ENCODE peak calls at places on chromosome 6, in ten cellular contexts. N is foreskin keratinocyte, I is ELR, Z is AG09309, Q is MV-4-11, G is nucleus accumbens, T is glomerular endothelial cell, W is RWPE1, D is psoas muscle, K is mucosa of gallbladder. F is an unnamed sample.

GRCh38 chr6:38482466-38482865 is 157.3 kb downstream of the BTBD9 start:
- DNase-seq in N (no peak), I (no peak), Z (no peak), Q (no peak), G (no peak), T (no peak), W (no peak), D (no peak), K (no peak), F (no peak)

GRCh38 chr6:135043854-135044253 is 10.8 kb downstream of the HBS1L start:
- DNase-seq in N (no peak), I (no peak), Z (no peak), Q (no peak), G (no peak), T (no peak), W (no peak), D (no peak), K (no peak), F (no peak)

GRCh38 chr6:107763959-107764358 is 60.2 kb downstream of the SCML4 start:
- DNase-seq in N (peak), I (peak), Z (no peak), Q (no peak), G (no peak), T (no peak), W (no peak), D (no peak), K (no peak), F (no peak)

GRCh38 chr6:125444234-125444949 is 142.6 kb upstream of the HDDC2 start:
- DNase-seq in N (no peak), I (no peak), Z (no peak), Q (no peak), G (no peak), T (no peak), W (no peak), D (peak), K (peak), F (no peak)

GRCh38 chr6:92810913-92811312 is 608.4 kb downstream of the EPHA7 start:
- DNase-seq in N (peak), I (peak), Z (no peak), Q (peak), G (no peak), T (peak), W (peak), D (no peak), K (peak), F (peak)

GRCh38 chr6:2410982-2411381 is 165.6 kb upstream of the GMDS start:
- DNase-seq in N (no peak), I (no peak), Z (no peak), Q (peak), G (no peak), T (no peak), W (no peak), D (no peak), K (no peak), F (no peak)

GRCh38 chr6:31270788-31271640 is 878 bp downstream of the HLA-C start:
- DNase-seq in N (peak), I (peak), Z (no peak), Q (no peak), G (no peak), T (no peak), W (peak), D (peak), K (peak), F (peak)

GRCh38 chr6:105174512-105174911 is 5.3 kb downstream of the POPDC3 start:
- DNase-seq in N (peak), I (peak), Z (peak), Q (no peak), G (no peak), T (no peak), W (peak), D (no peak), K (no peak), F (peak)

GRCh38 chr6:163723759-163724158 is 309.2 kb downstream of the QKI start:
- DNase-seq in N (no peak), I (no peak), Z (no peak), Q (no peak), G (no peak), T (no peak), W (no peak), D (no peak), K (no peak), F (no peak)

GRCh38 chr6:46370622-46371021 is 120.6 kb downstream of the RCAN2 start:
- DNase-seq in N (no peak), I (peak), Z (no peak), Q (no peak), G (no peak), T (no peak), W (no peak), D (no peak), K (no peak), F (peak)

GRCh38 chr6:106547053-106547414 is 82.3 kb downstream of the RTN4IP1 start:
- DNase-seq in N (peak), I (no peak), Z (no peak), Q (peak), G (no peak), T (peak), W (no peak), D (no peak), K (no peak), F (no peak)

GRCh38 chr6:32906539-32906938 is 34.3 kb downstream of the HLA-DMB start:
- DNase-seq in N (peak), I (peak), Z (peak), Q (no peak), G (no peak), T (no peak), W (no peak), D (no peak), K (no peak), F (peak)

GRCh38 chr6:170251776-170252571 is 38.9 kb downstream of the DLL1 start:
- DNase-seq in N (no peak), I (no peak), Z (no peak), Q (no peak), G (no peak), T (no peak), W (no peak), D (no peak), K (no peak), F (no peak)

GRCh38 chr6:2891768-2892170 is 11.3 kb downstream of the SERPINB9 start:
- DNase-seq in N (no peak), I (no peak), Z (no peak), Q (no peak), G (no peak), T (no peak), W (peak), D (no peak), K (no peak), F (no peak)

GRCh38 chr6:107870379-107870778 is 46.3 kb upstream of the SCML4 start:
- DNase-seq in N (peak), I (peak), Z (no peak), Q (no peak), G (no peak), T (no peak), W (no peak), D (no peak), K (no peak), F (no peak)

GRCh38 chr6:31763617-31763940 is 1.1 kb downstream of the SAPCD1 start:
- DNase-seq in N (peak), I (peak), Z (no peak), Q (no peak), G (no peak), T (no peak), W (peak), D (no peak), K (no peak), F (peak)

GRCh38 chr6:116767715-116768114 is 2.2 kb upstream of the FAM162B start:
- DNase-seq in N (no peak), I (no peak), Z (no peak), Q (no peak), G (no peak), T (no peak), W (no peak), D (no peak), K (no peak), F (no peak)

GRCh38 chr6:44771647-44772415 is 384.3 kb downstream of the CDC5L start:
- DNase-seq in N (no peak), I (no peak), Z (no peak), Q (no peak), G (no peak), T (no peak), W (no peak), D (no peak), K (no peak), F (no peak)

GRCh38 chr6:130482645-130483390 is 117.0 kb downstream of the TMEM200A start:
- DNase-seq in N (peak), I (peak), Z (peak), Q (peak), G (no peak), T (no peak), W (no peak), D (no peak), K (no peak), F (no peak)

GRCh38 chr6:13711384-13711725 is 280 bp downstream of the RANBP9 start:
- DNase-seq in N (no peak), I (peak), Z (no peak), Q (peak), G (no peak), T (no peak), W (no peak), D (no peak), K (no peak), F (peak)

GRCh38 chr6:26270121-26270861 is 94.7 kb upstream of the BTN3A2 start:
- DNase-seq in N (peak), I (peak), Z (no peak), Q (peak), G (no peak), T (no peak), W (no peak), D (no peak), K (no peak), F (peak)

GRCh38 chr6:170229396-170229795 is 61.5 kb downstream of the DLL1 start:
- DNase-seq in N (no peak), I (no peak), Z (no peak), Q (no peak), G (no peak), T (no peak), W (no peak), D (no peak), K (no peak), F (no peak)

GRCh38 chr6:105573138-105573537 is 170.3 kb upstream of the PREP start:
- DNase-seq in N (no peak), I (peak), Z (no peak), Q (no peak), G (no peak), T (no peak), W (no peak), D (no peak), K (no peak), F (no peak)

GRCh38 chr6:13903399-13903798 is 21.4 kb upstream of the RNF182 start:
- DNase-seq in N (no peak), I (no peak), Z (no peak), Q (no peak), G (no peak), T (no peak), W (no peak), D (no peak), K (no peak), F (no peak)

F was measured in RKO.